ENCODE peak calls at places on chromosomes 16 and 17, in four cellular contexts. I, D, Q and Z are unnamed samples.

GRCh38 chr16:29815032-29815721 is 775 bp upstream of the PAGR1 start:
- DNase-seq in I (no peak), D (no peak), Q (no peak), Z (no peak)

GRCh38 chr16:82954224-82954929 is 327.6 kb downstream of the CDH13 start:
- DNase-seq in I (peak), D (no peak), Q (no peak), Z (no peak)

GRCh38 chr16:57653936-57654335 is 14.2 kb upstream of the ADGRG3 start:
- DNase-seq in I (no peak), D (no peak), Q (no peak), Z (no peak)

GRCh38 chr16:54847207-54847606 is 83.5 kb upstream of the IRX5 start:
- DNase-seq in I (no peak), D (no peak), Q (no peak), Z (no peak)

GRCh38 chr17:17420035-17420434 is 56.8 kb upstream of the MED9 start:
- DNase-seq in I (no peak), D (no peak), Q (no peak), Z (no peak)

GRCh38 chr16:81868057-81868748 is 89.1 kb downstream of the PLCG2 start:
- DNase-seq in I (no peak), D (no peak), Q (no peak), Z (no peak)

GRCh38 chr16:51431517-51432241 is 280.6 kb upstream of the SALL1 start:
- DNase-seq in I (peak), D (no peak), Q (no peak), Z (no peak)

GRCh38 chr17:8726951-8727555 is 17.6 kb downstream of the CCDC42 start:
- DNase-seq in I (no peak), D (no peak), Q (no peak), Z (no peak)

GRCh38 chr16:68778551-68779231 is 41.6 kb downstream of the CDH1 start:
- DNase-seq in I (no peak), D (no peak), Q (no peak), Z (no peak)

GRCh38 chr17:73434154-73434553 is 122.4 kb upstream of the CDC42EP4 start:
- DNase-seq in I (no peak), D (no peak), Q (no peak), Z (no peak)

GRCh38 chr17:59827721-59828477 is 64.8 kb downstream of the TUBD1 start:
- DNase-seq in I (no peak), D (no peak), Q (no peak), Z (no peak)

GRCh38 chr17:59828478-59828760 is 64.3 kb downstream of the TUBD1 start:
- DNase-seq in I (no peak), D (no peak), Q (no peak), Z (no peak)

GRCh38 chr17:59830846-59831486 is 61.8 kb downstream of the TUBD1 start:
- DNase-seq in I (no peak), D (no peak), Q (no peak), Z (no peak)

GRCh38 chr17:59829217-59830006 is 63.3 kb downstream of the TUBD1 start:
- DNase-seq in I (peak), D (peak), Q (no peak), Z (peak)

DNA sequence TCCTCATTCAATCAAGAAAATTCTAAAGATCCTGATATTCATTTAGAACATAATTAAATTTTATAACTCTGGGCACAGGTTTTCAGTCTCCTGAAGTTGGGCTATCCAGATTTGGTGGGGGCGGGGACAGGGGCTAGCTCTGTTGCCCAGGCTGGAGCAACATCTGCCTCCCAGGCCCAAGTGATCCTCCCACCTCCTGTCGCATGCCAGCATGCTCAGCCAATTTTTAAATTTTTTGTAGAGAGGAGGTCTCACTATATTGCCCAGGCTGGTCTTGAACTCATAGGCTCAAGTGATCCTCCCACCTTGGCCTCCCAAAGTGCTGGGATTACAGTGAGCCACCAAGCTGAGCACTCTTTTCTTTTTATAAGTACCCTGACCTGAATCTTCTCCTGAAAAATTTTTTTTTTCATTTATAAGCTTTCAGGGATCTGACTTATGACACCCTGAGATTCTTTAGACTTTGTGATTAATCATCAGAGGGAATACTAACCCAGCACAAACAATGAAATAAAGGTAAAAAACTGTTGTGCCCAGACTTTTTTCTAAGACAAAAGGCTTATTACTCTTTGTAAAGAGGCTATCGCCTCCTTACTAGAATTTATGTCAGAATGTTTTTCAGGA is 62.6 kb downstream of the TUBD1 start:
- DNase-seq in I (peak), D (no peak), Q (no peak), Z (no peak)
- H3K27ac ChIP-seq in I (peak), D (peak), Q (no peak), Z (peak)

GRCh38 chr16:11742041-11742535 is 569 bp downstream of the TXNDC11 start:
- DNase-seq in I (no peak), D (no peak), Q (no peak), Z (peak)

GRCh38 chr16:11744075-11744470 is 1.4 kb upstream of the TXNDC11 start:
- DNase-seq in I (no peak), D (no peak), Q (no peak), Z (no peak)

GRCh38 chr16:11742536-11743307 is at the start of gene TXNDC11:
- DNase-seq in I (peak), D (peak), Q (peak), Z (peak)

GRCh38 chr16:11740567-11740966 is 2.1 kb downstream of the TXNDC11 start:
- DNase-seq in I (no peak), D (no peak), Q (no peak), Z (peak)

DNA sequence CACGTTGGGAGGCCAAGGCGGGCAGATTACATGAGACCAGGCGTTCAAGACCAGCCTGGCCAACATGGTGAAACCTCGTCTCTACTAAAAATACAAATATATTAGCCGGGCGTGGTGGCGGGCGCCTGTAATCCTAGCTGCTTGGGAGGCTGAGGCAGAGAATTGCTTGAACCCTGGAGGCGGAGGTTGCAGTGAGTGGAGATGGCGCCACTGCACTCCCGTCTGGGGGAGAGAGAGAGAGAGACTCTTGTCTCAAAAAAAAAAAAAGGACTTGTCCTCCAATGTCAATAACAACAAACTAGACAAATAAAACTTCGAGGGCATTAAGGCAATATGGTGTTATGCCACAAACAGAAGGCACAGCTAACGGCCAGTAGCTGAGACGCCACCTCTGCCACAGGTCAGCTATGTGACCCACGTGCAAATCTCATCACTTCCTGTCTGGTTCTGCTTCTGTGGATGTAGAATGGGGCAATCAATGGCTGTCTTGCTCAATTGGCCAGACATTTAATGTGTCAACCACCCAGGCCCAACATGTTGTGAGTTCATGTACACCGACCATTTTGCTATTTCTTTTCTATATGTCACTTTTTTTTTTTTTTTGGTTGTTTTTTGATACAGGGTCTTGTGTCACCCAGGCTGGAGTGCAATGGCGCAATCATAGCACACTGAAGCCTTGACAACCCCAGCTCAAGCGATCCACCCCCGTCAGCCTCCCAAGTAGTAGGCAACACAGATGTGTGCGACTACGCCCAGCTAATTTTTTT is 834 bp upstream of the TXNDC11 start:
- DNase-seq in I (peak), D (no peak), Q (no peak), Z (no peak)
- TF ChIP-seq CHD1 in I (no peak), D (no peak), Q (no peak), Z (no peak)

DNA sequence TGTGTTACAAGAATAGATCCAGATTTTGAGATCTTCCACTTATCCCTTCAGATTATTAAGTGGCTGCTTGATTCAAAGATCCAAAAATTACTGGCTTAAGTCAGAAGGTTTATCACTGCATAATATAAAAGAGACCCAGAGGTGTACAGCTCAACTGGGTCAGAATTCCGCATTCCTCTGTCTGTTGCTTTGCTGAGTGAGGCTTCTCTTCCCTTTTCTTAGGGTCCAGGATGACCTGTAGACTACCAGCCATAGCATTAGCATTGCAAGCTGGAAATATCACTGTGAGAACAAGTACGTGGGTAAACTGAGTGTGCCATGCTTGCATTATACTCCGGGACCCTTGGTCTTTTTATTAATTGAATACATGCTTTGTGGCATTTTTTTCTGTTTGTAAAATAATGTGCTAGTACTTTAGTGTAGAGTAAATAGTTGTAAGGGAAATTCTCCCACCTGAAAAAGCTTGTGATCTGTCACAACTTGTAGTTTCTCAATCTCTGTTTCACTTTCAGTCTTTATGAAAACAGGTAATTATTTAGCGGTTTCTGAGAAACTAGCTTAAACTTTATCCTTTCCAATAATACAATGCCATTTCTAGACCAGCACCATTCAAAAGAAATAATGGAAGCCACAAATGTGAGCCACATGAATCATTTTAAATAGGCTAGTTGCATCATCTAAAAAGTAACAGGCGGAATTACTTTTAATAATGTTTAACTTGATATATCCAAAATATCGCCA is 61.6 kb downstream of the TNRC6C start:
- DNase-seq in I (no peak), D (peak), Q (no peak), Z (no peak)
- H3K27ac ChIP-seq in I (no peak), D (peak), Q (no peak), Z (no peak)

GRCh38 chr16:70410736-70411135 is 28.2 kb downstream of the ST3GAL2 start:
- DNase-seq in I (no peak), D (no peak), Q (no peak), Z (no peak)
- TF ChIP-seq CHD1 in I (no peak), D (no peak), Q (no peak), Z (no peak)

GRCh38 chr16:70429888-70430666 is 8.8 kb downstream of the ST3GAL2 start:
- DNase-seq in I (no peak), D (peak), Q (no peak), Z (no peak)
- H3K27ac ChIP-seq in I (peak), D (peak), Q (peak), Z (peak)

GRCh38 chr16:19295393-19295792 is 9.9 kb downstream of the CLEC19A start:
- DNase-seq in I (no peak), D (no peak), Q (no peak), Z (no peak)

GRCh38 chr16:19292186-19292585 is 6.7 kb downstream of the CLEC19A start:
- DNase-seq in I (no peak), D (no peak), Q (no peak), Z (no peak)

GRCh38 chr16:19297454-19297853 is 11.9 kb downstream of the CLEC19A start:
- DNase-seq in I (no peak), D (no peak), Q (no peak), Z (no peak)

GRCh38 chr16:19291459-19291858 is 5.9 kb downstream of the CLEC19A start:
- DNase-seq in I (no peak), D (no peak), Q (no peak), Z (no peak)

DNA sequence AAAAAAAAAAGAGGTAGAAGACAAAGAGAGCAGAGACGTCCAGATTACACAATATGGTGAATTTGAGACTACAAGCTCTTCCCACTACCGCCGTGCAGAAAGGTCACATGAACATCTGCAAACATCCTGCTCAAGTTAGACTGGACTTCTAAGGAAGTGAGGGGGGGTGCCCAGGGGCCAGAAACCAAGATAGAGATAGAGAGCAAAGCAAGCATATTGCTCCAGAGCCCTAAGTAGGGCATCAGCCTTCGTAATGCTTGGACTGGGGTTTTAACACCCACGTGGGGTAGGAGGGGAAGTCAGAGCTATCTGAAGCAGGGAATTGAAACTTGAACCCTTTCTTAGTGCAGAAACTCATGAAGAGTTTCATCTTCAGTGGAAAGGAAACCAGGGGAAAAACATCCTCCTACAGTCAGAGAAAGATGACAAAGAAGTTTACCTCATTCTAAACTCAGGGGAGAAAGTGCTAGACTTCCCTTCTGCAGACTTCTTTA is 8.7 kb downstream of the CLEC19A start:
- DNase-seq in I (no peak), D (peak), Q (no peak), Z (no peak)
- TF ChIP-seq CHD1 in I (no peak), D (no peak), Q (no peak), Z (no peak)

GRCh38 chr16:66927918-66928649 is 2.7 kb upstream of the RRAD start:
- DNase-seq in I (peak), D (no peak), Q (no peak), Z (no peak)

GRCh38 chr16:66925322-66925840 is at the start of gene RRAD:
- DNase-seq in I (peak), D (no peak), Q (no peak), Z (peak)

GRCh38 chr16:66927012-66927436 is 1.7 kb upstream of the RRAD start:
- DNase-seq in I (peak), D (no peak), Q (no peak), Z (no peak)

GRCh38 chr16:66924527-66925321 is 611 bp downstream of the RRAD start:
- DNase-seq in I (no peak), D (no peak), Q (no peak), Z (peak)

GRCh38 chr16:66926171-66926570 is 836 bp upstream of the RRAD start:
- DNase-seq in I (no peak), D (no peak), Q (no peak), Z (no peak)
- H3K27ac ChIP-seq in I (no peak), D (no peak), Q (no peak), Z (no peak)

DNA sequence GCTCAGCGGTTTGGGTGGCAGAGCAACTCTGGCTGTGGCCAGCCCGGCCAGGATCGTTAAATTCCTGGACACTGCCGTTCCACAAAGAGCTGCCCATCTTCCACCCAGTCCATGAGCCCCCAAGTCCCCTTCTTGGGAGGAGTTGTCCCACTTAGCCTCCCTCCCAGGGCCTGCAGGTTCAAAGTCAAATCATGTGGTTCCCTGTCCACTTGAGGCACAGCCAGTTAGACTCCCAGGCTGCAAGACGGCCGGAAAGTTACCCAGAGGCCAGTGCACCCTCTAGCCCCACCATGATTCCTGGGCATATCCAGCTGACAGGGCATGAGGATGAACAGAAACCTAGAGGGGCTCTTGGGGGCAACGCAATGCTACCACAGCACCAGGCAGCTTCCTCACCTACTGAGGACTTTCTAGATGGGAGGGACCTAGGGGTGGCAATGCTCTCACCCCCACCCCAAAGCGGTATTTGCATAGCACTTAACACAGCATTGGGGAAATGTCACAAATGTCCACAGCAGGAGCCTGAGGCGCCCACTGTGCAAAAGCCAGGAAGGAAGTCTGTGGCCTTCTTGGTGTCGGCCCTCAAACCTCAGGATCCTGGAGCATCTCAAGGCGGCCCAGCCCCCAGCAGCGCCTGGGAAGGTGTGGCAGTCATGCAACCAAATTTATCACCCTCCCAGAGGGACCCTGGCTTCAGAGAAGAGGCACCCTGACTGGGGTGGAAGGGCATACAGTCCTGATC is 45.4 kb downstream of the WNT3 start:
- DNase-seq in I (no peak), D (no peak), Q (no peak), Z (no peak)
- TF ChIP-seq CHD1 in I (no peak), D (no peak), Q (no peak), Z (no peak)